ENCODE peak calls at places on chromosome 12, in four cellular contexts. T is CD8-positive, alpha-beta memory T cell; I is upper lobe of right lung; F is RWPE2. S is an unnamed sample.

GRCh38 chr12:28767836-28768348 is 381.2 kb upstream of the FAR2 start:
- DNase-seq in T (no peak), I (no peak), F (no peak), S (no peak)

GRCh38 chr12:42180990-42181611 is 36.4 kb upstream of the GXYLT1 start:
- DNase-seq in T (no peak), I (no peak), F (no peak), S (peak; percentile 32)

GRCh38 chr12:23628836-23629235 is 320.6 kb downstream of the SOX5 start:
- DNase-seq in T (no peak), I (no peak), F (no peak), S (no peak)

GRCh38 chr12:77372026-77372425 is 306.7 kb upstream of the E2F7 start:
- DNase-seq in T (no peak), I (no peak), F (no peak), S (no peak)

GRCh38 chr12:94721173-94721572 is 70.8 kb upstream of the TMCC3 start:
- DNase-seq in T (no peak), I (no peak), F (no peak), S (no peak)

GRCh38 chr12:90102957-90103652 is 394.5 kb upstream of the ATP2B1 start:
- DNase-seq in T (no peak), I (no peak), F (no peak), S (no peak)

GRCh38 chr12:5201554-5202243 is 158.0 kb downstream of the KCNA5 start:
- DNase-seq in T (no peak), I (no peak), F (no peak), S (no peak)

GRCh38 chr12:94186461-94187237 is 38.3 kb downstream of the PLXNC1 start:
- DNase-seq in T (no peak), I (peak; percentile 67), F (no peak), S (peak; percentile 20)

GRCh38 chr12:5432011-5432400 is at the start of gene NTF3:
- DNase-seq in T (no peak), I (no peak), F (no peak), S (no peak)

GRCh38 chr12:111656016-111656415 is 29.7 kb downstream of the BRAP start:
- DNase-seq in T (no peak), I (no peak), F (no peak), S (no peak)

GRCh38 chr12:25950329-25951115 is 8.0 kb upstream of the RASSF8 start:
- DNase-seq in T (no peak), I (no peak), F (no peak), S (no peak)

GRCh38 chr12:131894313-131894860 is at the start of gene ULK1:
- DNase-seq in T (peak; percentile 93), I (peak; percentile 96), F (peak; percentile 88), S (peak; percentile 60)

GRCh38 chr12:104573-105081 is 38.1 kb downstream of the IQSEC3 start:
- DNase-seq in T (no peak), I (no peak), F (no peak), S (no peak)

GRCh38 chr12:49871263-49871561 is 28.3 kb upstream of the BCDIN3D start:
- DNase-seq in T (no peak), I (peak; percentile 33), F (no peak), S (no peak)

GRCh38 chr12:56042430-56043203 is 899 bp downstream of the RPS26 start:
- DNase-seq in T (no peak), I (no peak), F (no peak), S (no peak)

GRCh38 chr12:116838395-116838794 is 42.8 kb downstream of the HRK start:
- DNase-seq in T (no peak), I (no peak), F (no peak), S (no peak)

GRCh38 chr12:106942775-106943174 is 12.9 kb upstream of the TMEM263 start:
- DNase-seq in T (no peak), I (no peak), F (no peak), S (no peak)
- H3K4me3 ChIP-seq in T (no peak overlapping the region), I (no peak overlapping the region), F (no peak overlapping the region), S (no peak overlapping the region)

GRCh38 chr12:106583578-106584103 is 837 bp downstream of the RFX4 start:
- DNase-seq in T (no peak), I (no peak), F (no peak), S (no peak)
- H3K4me3 ChIP-seq in T (no peak overlapping the region), I (peak overlapping the region; percentile 36), F (no peak overlapping the region), S (peak overlapping the region; percentile 36)

DNA sequence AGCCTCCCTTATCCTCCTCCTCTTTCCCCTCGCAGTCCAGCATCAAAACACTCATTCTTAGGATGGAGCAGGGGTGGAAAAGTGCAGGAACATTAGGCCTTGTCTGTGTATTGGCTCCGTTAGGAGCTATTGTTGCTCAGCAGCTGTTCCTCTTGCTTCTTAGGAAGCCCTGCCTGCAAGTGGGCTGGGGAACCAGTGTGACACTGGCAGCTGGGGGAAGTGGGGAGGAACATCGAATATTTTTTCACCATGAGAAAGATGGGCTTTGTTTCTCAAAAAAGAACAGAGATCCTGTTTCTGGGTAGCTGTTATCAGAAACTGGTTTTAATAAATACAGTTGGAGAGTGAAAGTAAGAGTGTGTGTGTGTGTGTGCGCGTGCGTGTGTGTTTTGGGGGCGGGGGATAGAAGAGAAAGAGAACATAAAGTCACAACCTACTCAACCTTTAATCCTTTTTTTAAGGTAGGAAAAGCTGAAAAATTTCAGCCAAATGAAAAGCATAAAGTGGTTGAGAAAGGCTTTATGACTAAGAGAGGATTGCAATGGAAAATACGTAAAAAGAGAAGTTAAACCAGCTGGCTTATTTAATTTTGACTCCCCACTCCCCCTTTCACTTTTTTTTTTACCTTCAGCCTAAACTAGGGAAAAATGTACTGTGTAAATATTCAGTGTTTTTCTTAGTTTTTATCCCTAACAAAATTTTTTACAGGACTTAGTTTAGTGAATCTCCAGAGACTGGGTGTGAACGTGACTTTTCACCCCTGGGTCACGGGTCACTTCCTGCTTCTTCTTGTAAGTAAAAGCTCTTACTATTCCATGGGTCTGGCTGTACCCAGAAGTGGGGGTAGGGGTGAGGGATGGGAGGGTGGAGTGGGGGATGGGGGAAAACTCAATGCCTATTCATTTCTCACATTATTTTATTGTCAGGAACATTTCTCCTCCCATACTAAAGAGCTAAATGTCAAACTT is 197.1 kb upstream of the PLEKHG7 start:
- DNase-seq in T (peak; percentile 65), I (peak; percentile 66), F (no peak), S (peak; percentile 61)
- H3K4me3 ChIP-seq in T (peak overlapping the region; percentile 54), I (peak overlapping the region; percentile 33), F (no peak overlapping the region), S (peak overlapping the region; percentile 1)

DNA sequence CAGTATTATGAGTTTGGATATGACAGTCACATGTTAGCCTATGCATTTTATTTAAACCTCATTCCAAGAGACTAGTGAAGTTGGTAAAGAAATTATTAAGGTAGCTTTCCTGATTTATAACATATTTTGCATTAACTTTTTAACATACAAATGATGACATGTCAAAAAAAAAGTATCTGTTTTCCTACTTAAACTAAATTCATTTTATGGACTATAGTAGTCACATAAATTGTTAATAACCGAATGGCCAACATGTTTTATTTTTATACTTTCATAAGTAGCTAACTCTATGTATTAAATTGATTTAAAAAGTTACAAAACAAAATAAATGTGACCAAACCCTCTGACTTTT is 14.7 kb downstream of the TAOK3 start:
- DNase-seq in T (no peak), I (no peak), F (no peak), S (no peak)
- H3K4me3 ChIP-seq in T (peak overlapping the region; percentile 65), I (peak overlapping the region; percentile 38), F (no peak overlapping the region), S (no peak overlapping the region)

S was measured in skeletal muscle cell.